ENCODE peak calls at places on chromosomes 4 and X, in five cellular contexts. V, X, B, G and Q are unnamed samples.
A peak's percentile ranks its signal among the peaks of the same experiment; 100 is the strongest.

GRCh38 chrX:68186552-68187262 is 246.6 kb downstream of the OPHN1 start:
- DNase-seq in V (peak; percentile 8), X (no peak), B (no peak), G (no peak), Q (no peak)

GRCh38 chr4:100450449-100450848 is 67.4 kb downstream of the EMCN start:
- DNase-seq in V (peak; percentile 3), X (no peak), B (no peak), G (no peak), Q (no peak)

GRCh38 chr4:18369561-18369960 is 348.0 kb upstream of the LCORL start:
- DNase-seq in V (no peak), X (no peak), B (no peak), G (no peak), Q (no peak)

GRCh38 chr4:5955201-5955821 is 62.4 kb upstream of the CRMP1 start:
- DNase-seq in V (no peak), X (no peak), B (no peak), G (no peak), Q (no peak)

GRCh38 chr4:158043971-158044618 is 128.7 kb downstream of the GASK1B start:
- DNase-seq in V (no peak), X (no peak), B (no peak), G (no peak), Q (no peak)

GRCh38 chrX:16466640-16467432 is 183.1 kb upstream of the S100G start:
- DNase-seq in V (peak; percentile 32), X (no peak), B (no peak), G (no peak), Q (no peak)

GRCh38 chrX:24837966-24838365 is 144.2 kb downstream of the POLA1 start:
- DNase-seq in V (no peak), X (no peak), B (no peak), G (no peak), Q (no peak)

GRCh38 chr4:76108467-76109181 is 34.1 kb downstream of the ART3 start:
- DNase-seq in V (no peak), X (no peak), B (no peak), G (no peak), Q (no peak)

GRCh38 chr4:3491681-3492405 is 28.7 kb downstream of the DOK7 start:
- DNase-seq in V (peak; percentile 49), X (no peak), B (no peak), G (peak; percentile 58), Q (no peak)

GRCh38 chrX:40237745-40238178 is 140.0 kb upstream of the BCOR start:
- DNase-seq in V (no peak), X (no peak), B (no peak), G (no peak), Q (no peak)

GRCh38 chr4:185341841-185342240 is 53.9 kb downstream of the LRP2BP start:
- DNase-seq in V (no peak), X (no peak), B (no peak), G (no peak), Q (no peak)

GRCh38 chr4:72302981-72303704 is 265.9 kb downstream of the ADAMTS3 start:
- DNase-seq in V (peak; percentile 34), X (no peak), B (peak; percentile 39), G (peak; percentile 38), Q (peak; percentile 25)

GRCh38 chr4:77284036-77284435 is 127.0 kb downstream of the CCNG2 start:
- DNase-seq in V (peak; percentile 1), X (no peak), B (no peak), G (no peak), Q (no peak)

GRCh38 chrX:150257348-150258175 is 105.6 kb upstream of the MAMLD1 start:
- DNase-seq in V (no peak), X (no peak), B (no peak), G (no peak), Q (no peak)

GRCh38 chr4:990746-991367 is 2.3 kb downstream of the SLC26A1 start:
- DNase-seq in V (no peak), X (no peak), B (no peak), G (no peak), Q (no peak)

GRCh38 chr4:81405900-81406401 is 65.8 kb downstream of the RASGEF1B start:
- DNase-seq in V (peak; percentile 74), X (peak; percentile 14), B (peak; percentile 87), G (peak; percentile 70), Q (peak; percentile 76)

GRCh38 chr4:177596035-177596434 is 153.8 kb upstream of the AGA start:
- DNase-seq in V (peak; percentile 61), X (no peak), B (peak; percentile 14), G (peak; percentile 82), Q (no peak)

GRCh38 chr4:1310796-1311715 is 21.4 kb downstream of the MAEA start:
- DNase-seq in V (no peak), X (no peak), B (no peak), G (no peak), Q (no peak)

GRCh38 chrX:10971176-10971575 is 140.0 kb upstream of the HCCS start:
- DNase-seq in V (peak; percentile 25), X (no peak), B (no peak), G (no peak), Q (no peak)

GRCh38 chrX:126575911-126576310 is 23.3 kb upstream of the DCAF12L1 start:
- DNase-seq in V (no peak), X (no peak), B (no peak), G (no peak), Q (no peak)

GRCh38 chrX:134568617-134569016 is 89.7 kb downstream of the PLAC1 start:
- DNase-seq in V (no peak), X (no peak), B (no peak), G (no peak), Q (no peak)

GRCh38 chr4:102815981-102816380 is 11.4 kb downstream of the UBE2D3 start:
- DNase-seq in V (peak; percentile 87), X (no peak), B (no peak), G (no peak), Q (no peak)

GRCh38 chr4:47195706-47196105 is 164.3 kb downstream of the GABRB1 start:
- DNase-seq in V (no peak), X (no peak), B (no peak), G (no peak), Q (no peak)

GRCh38 chr4:152352645-152353116 is 183.2 kb downstream of the FBXW7 start:
- DNase-seq in V (peak; percentile 98), X (no peak), B (peak; percentile 62), G (peak; percentile 75), Q (peak; percentile 31)

GRCh38 chrX:99305573-99305972 is 1104.5 kb downstream of the PCDH19 start:
- DNase-seq in V (no peak), X (no peak), B (no peak), G (no peak), Q (no peak)

GRCh38 chrX:136209016-136209738 is 42.0 kb downstream of the MAP7D3 start:
- DNase-seq in V (peak; percentile 68), X (no peak), B (peak; percentile 16), G (peak; percentile 36), Q (peak; percentile 33)

GRCh38 chr4:115396034-115396433 is 282.6 kb upstream of the NDST4 start:
- DNase-seq in V (no peak), X (no peak), B (no peak), G (no peak), Q (no peak)